ENCODE peak calls at places on chromosome 3, in five cellular contexts. C is prostate gland, G is transverse colon, W is suprapubic skin, D is GM23338. X is an unnamed sample.

GRCh38 chr3:123936400-123936799 is 24.6 kb downstream of the CCDC14 start:
- DNase-seq in C (no peak), G (no peak), W (no peak), D (no peak), X (no peak)

GRCh38 chr3:192851821-192852352 is 65.8 kb downstream of the MB21D2 start:
- DNase-seq in C (peak), G (peak), W (peak), D (no peak), X (peak)

GRCh38 chr3:308597-309321 is 112.2 kb downstream of the CHL1 start:
- DNase-seq in C (no peak), G (no peak), W (no peak), D (peak), X (no peak)

GRCh38 chr3:125245521-125245920 is 33.0 kb upstream of the SLC12A8 start:
- DNase-seq in C (no peak), G (no peak), W (no peak), D (no peak), X (no peak)

GRCh38 chr3:134052370-134052769 is 22.6 kb upstream of the SLCO2A1 start:
- DNase-seq in C (no peak), G (no peak), W (peak), D (no peak), X (no peak)

GRCh38 chr3:187778726-187779125 is 33.5 kb upstream of the BCL6 start:
- DNase-seq in C (no peak), G (no peak), W (no peak), D (no peak), X (no peak)

GRCh38 chr3:32009101-32009500 is 27.6 kb downstream of the ZNF860 start:
- DNase-seq in C (no peak), G (no peak), W (no peak), D (no peak), X (no peak)

GRCh38 chr3:195129644-195130492 is 141.1 kb downstream of the XXYLT1 start:
- DNase-seq in C (no peak), G (no peak), W (no peak), D (no peak), X (no peak)

GRCh38 chr3:46905191-46905560 is 27.7 kb downstream of the PTH1R start:
- DNase-seq in C (no peak), G (no peak), W (peak), D (no peak), X (no peak)

GRCh38 chr3:157290761-157291160 is 130.8 kb upstream of the CCNL1 start:
- DNase-seq in C (no peak), G (no peak), W (no peak), D (no peak), X (no peak)

GRCh38 chr3:177229791-177230190 is 32.5 kb upstream of the TBL1XR1 start:
- DNase-seq in C (no peak), G (no peak), W (no peak), D (no peak), X (no peak)

GRCh38 chr3:128547368-128547987 is 54.5 kb upstream of the GATA2 start:
- DNase-seq in C (no peak), G (no peak), W (no peak), D (no peak), X (no peak)

GRCh38 chr3:196181127-196181546 is 30.1 kb downstream of the ZDHHC19 start:
- DNase-seq in C (no peak), G (no peak), W (no peak), D (no peak), X (no peak)

GRCh38 chr3:105781871-105782270 is 86.9 kb downstream of the CBLB start:
- DNase-seq in C (no peak), G (no peak), W (no peak), D (no peak), X (no peak)

GRCh38 chr3:63762180-63762579 is 56.9 kb upstream of the C3orf49 start:
- DNase-seq in C (no peak), G (no peak), W (no peak), D (no peak), X (no peak)
- H3K4me3 ChIP-seq in C (no peak), G (no peak), W (no peak), D (no peak), X (no peak)

DNA sequence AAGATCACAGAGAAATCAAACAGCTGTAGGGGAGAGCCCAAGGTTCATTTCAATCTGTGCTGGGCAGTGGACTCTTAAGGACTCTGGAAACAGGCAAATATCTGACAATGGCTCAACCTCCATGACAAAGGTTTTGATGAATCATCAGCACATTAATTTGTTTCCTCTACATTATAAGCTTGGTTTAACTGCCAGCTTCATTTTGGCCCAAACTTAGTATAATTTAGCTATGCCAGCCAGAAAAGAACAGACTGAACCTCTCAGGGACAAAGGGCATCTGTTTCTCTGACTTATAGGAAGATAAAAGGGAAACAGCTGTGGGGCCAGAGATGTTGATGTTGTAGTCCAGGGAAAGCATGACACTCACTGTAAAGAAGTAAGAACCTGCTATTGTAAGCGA is 110.0 kb downstream of the KCNMB2 start:
- DNase-seq in C (no peak), G (no peak), W (no peak), D (no peak), X (no peak)
- TF ChIP-seq POLR2AphosphoS5 in C (no peak), G (no peak), W (no peak), D (no peak), X (no peak)

DNA sequence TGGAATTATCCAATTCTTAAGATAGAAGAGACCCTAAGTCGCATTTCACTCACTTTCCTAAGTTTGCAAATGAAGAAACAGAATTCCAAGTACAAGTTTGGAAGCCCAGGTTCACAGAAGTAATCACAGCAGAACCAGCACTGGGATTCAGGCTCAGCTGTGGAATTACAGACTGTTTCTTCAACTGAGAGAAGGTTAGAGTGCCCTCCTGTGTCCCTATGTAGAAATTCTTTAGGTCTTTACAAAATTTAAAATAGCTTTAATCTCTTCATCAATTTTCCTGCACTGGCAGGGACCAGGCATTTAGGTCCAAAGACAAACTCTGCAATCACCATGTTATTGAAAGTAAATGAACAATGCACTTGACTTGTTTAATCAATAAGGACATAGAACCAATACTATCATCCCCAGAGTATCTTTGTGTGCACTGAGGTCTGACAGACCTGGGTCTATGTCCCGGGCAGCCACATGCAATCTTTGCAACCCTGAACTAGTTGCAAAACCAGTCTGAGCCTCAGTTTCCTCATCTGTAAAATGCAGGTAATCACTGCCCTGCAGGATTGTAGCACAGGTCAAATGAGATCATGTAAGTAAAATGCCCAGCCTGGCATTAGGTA is 96.3 kb upstream of the ZBED2 start:
- DNase-seq in C (no peak), G (no peak), W (no peak), D (peak), X (no peak)
- TF ChIP-seq CTCF in C (peak), G (peak), W (peak), D (peak), X (no peak)

DNA sequence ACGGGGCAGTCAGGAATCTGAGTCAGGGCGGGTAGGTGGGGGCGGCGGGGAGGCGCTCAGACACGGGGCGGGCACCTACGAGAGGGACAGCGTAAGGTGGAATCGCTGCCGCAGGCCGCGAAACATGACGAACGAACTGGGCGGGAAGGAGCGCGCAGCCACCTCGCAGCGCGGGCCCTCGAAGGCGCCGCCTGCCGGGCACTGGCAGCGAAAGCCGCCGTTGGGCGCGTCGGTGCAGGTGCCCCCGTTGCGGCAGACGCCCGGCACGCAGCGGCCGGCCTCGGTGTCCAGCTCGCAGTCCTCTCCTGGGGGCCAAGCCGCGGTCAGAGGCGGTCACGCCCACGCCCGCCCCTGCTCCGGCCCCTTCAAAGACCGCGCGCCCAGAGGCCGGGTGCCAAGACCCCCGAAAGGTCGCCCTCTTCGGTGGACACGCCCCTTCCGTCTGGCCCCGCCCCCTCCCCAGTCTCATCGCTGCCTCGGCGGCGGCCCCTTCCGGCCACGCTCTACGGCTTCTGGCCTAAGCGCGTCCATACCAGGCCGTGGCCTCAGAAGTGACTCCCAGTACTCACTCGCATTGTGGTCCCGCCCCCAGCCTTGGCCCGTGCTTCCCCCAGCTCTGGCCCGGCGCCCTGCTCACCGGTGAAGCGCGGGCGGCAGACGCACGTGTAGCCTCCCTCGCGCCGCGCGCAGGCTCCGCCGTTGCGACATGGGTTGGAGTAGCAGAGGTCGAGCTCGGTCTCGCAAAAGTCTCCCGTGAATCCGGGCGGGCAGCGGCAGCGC is 6.4 kb downstream of the CELSR3 start:
- DNase-seq in C (peak), G (peak), W (peak), D (peak), X (peak)
- H3K4me3 ChIP-seq in C (peak), G (peak), W (peak), D (peak), X (peak)

GRCh38 chr3:65268411-65268810 is 580.6 kb upstream of the ADAMTS9 start:
- DNase-seq in C (no peak), G (no peak), W (no peak), D (no peak), X (no peak)
- TF ChIP-seq POLR2AphosphoS5 in C (no peak), G (no peak), W (no peak), D (no peak), X (no peak)

GRCh38 chr3:155424041-155424605 is 130.6 kb upstream of the STRIT1 start:
- DNase-seq in C (no peak), G (no peak), W (no peak), D (no peak), X (no peak)
- TF ChIP-seq CTCF in C (no peak), G (no peak), W (no peak), D (no peak), X (no peak)

DNA sequence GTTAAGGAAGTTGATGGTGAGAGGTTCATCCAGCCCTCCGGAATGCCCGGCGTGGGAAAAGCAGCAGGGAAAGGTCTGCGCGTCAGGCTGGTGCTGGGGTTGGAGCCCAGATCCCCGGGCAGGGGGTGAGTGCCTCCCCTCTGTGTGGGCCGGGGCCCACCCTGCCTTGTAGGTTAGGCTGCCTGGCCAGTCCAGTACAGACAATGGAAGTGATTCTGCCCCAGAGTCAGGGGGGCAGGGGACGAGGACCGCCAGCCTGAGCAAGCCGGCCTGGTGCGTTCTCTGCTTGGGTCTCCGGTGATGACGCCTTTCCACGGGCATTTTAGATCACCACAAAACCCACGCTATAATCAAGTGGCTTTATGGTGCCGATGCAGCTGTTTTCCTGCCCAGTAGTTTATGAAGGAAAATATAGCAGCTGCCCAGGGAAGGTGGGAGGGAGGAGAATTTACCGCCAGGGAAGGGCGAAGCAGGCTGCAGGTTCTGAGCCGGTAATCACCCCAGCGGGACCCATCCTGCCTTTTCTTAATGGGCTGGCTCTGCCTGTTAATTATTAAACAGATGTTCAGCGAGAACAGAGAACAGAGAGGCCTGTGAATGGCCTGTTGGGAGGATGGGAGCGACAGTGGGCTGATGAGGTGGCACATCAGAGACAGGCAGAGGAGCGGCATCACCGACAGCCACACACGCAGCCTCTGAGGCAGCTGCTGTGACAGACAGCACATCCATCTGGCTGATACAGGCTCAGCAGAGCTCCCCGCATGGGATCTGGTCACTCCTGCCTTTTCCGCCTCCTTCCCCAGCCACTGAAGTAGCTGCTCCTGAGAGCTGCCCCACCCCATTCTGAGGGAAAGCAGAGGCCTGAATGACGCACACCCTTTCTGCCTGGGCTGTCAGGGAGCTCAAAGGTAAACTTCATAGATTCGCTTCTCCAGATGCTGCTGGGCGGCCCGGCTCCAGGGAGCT is 35.2 kb downstream of the BDH1 start:
- DNase-seq in C (no peak), G (peak), W (no peak), D (peak), X (peak)
- H3K4me3 ChIP-seq in C (no peak), G (peak), W (no peak), D (peak), X (no peak)

DNA sequence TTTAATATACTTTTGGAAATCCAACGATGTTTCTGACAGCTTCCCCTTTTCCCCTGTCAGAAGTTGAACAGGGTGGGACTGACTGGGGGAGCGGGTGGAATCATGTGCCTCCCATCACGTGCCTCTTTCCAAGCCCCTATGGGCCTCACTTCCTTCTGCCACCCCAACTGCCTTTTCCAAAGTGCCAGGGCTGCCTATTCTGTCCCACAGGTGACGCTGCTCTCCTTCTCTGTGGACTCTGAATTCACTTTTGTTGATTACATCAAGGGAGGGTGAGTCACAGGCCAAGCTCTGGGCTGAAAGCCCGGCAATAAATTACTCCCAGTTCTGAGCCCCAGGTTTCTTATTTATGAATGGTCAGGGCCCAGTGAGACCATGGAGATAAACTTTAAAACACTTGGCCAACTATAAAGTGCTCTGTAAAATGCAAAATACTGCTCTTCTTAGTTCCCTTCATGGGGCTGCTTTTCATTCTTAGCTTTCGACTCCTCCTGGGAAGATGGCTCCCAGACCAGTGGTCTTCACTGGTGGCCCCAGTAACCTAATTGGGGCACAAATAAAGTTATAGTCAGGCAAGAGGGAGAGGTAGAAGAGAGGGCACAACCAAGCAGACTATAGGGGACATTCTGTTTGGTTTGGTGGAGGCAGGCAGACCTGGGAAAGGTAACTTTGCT is 12.3 kb downstream of the CPNE9 start:
- DNase-seq in C (peak), G (peak), W (peak), D (peak), X (peak)
- TF ChIP-seq POLR2AphosphoS5 in C (peak), G (no peak), W (peak), D (no peak), X (peak)